ENCODE peak calls at places on chromosomes 5 and 9, in five cellular contexts. One of them, this sample, is unnamed.

GRCh38 chr5:136006164-136006563 is 22.6 kb upstream of the TGFBI start:
- DNase-seq in K562: no peak
- DNase-seq in HepG2: no peak
- DNase-seq in SK-N-SH: no peak
- DNase-seq in H1: no peak
- DNase-seq in this sample: no peak

GRCh38 chr5:180352116-180352975 is 790 bp downstream of the GFPT2 start:
- DNase-seq in K562: no peak
- DNase-seq in HepG2: no peak
- DNase-seq in H1: no peak
- DNase-seq in SK-N-SH: peak; percentile 70
- DNase-seq in this sample: no peak

GRCh38 chr5:176675676-176676360 is 28.5 kb downstream of the TSPAN17 start:
- DNase-seq in K562: peak; percentile 67
- DNase-seq in SK-N-SH: no peak
- DNase-seq in H1: no peak
- DNase-seq in HepG2: peak; percentile 42
- DNase-seq in this sample: no peak

GRCh38 chr9:129027685-129028191 is 393 bp downstream of the SH3GLB2 start:
- DNase-seq in H1: no peak
- DNase-seq in SK-N-SH: no peak
- DNase-seq in HepG2: peak; percentile 24
- DNase-seq in K562: peak; percentile 63
- DNase-seq in this sample: no peak

GRCh38 chr5:10214036-10214435 is 35.7 kb downstream of the ATPSCKMT start:
- DNase-seq in K562: no peak
- DNase-seq in HepG2: no peak
- DNase-seq in SK-N-SH: no peak
- DNase-seq in H1: no peak
- DNase-seq in this sample: no peak

GRCh38 chr5:128920345-128921215 is 44.7 kb upstream of the SLC27A6 start:
- DNase-seq in H1: no peak
- DNase-seq in HepG2: no peak
- DNase-seq in SK-N-SH: no peak
- DNase-seq in K562: no peak
- DNase-seq in this sample: no peak

GRCh38 chr5:96870094-96871021 is 5.9 kb upstream of the ERAP2 start:
- DNase-seq in K562: no peak
- DNase-seq in HepG2: no peak
- DNase-seq in H1: no peak
- DNase-seq in SK-N-SH: no peak
- DNase-seq in this sample: no peak

GRCh38 chr5:176619203-176619568 is 9.2 kb upstream of the GPRIN1 start:
- DNase-seq in SK-N-SH: peak; percentile 98
- DNase-seq in K562: peak; percentile 98
- DNase-seq in HepG2: peak; percentile 56
- DNase-seq in H1: peak; percentile 86
- DNase-seq in this sample: no peak

GRCh38 chr5:14365831-14366435 is 215.7 kb upstream of the OTULINL start:
- DNase-seq in HepG2: no peak
- DNase-seq in SK-N-SH: no peak
- DNase-seq in H1: no peak
- DNase-seq in K562: no peak
- DNase-seq in this sample: no peak

GRCh38 chr9:101601904-101602765 is 7.4 kb upstream of the PPP3R2 start:
- DNase-seq in SK-N-SH: peak; percentile 61
- DNase-seq in K562: peak; percentile 31
- DNase-seq in HepG2: peak; percentile 46
- DNase-seq in H1: no peak
- DNase-seq in this sample: no peak

GRCh38 chr5:128225245-128226030 is 141.9 kb downstream of the SLC12A2 start:
- DNase-seq in K562: no peak
- DNase-seq in SK-N-SH: no peak
- DNase-seq in HepG2: no peak
- DNase-seq in H1: no peak
- DNase-seq in this sample: no peak

GRCh38 chr9:4301971-4302427 is 2.1 kb upstream of the GLIS3 start:
- DNase-seq in H1: no peak
- DNase-seq in HepG2: no peak
- DNase-seq in K562: no peak
- DNase-seq in SK-N-SH: no peak
- DNase-seq in this sample: no peak

GRCh38 chr5:143606043-143606752 is 202.7 kb upstream of the NR3C1 start:
- DNase-seq in SK-N-SH: no peak
- DNase-seq in HepG2: no peak
- DNase-seq in H1: no peak
- DNase-seq in K562: no peak
- DNase-seq in this sample: peak; percentile 73

GRCh38 chr9:107155244-107155817 is 127.7 kb upstream of the RAD23B start:
- DNase-seq in HepG2: no peak
- DNase-seq in K562: no peak
- DNase-seq in SK-N-SH: no peak
- DNase-seq in H1: no peak
- DNase-seq in this sample: no peak

GRCh38 chr5:176700239-176700847 is 53.1 kb downstream of the TSPAN17 start:
- DNase-seq in SK-N-SH: peak; percentile 85
- DNase-seq in H1: peak; percentile 47
- DNase-seq in HepG2: no peak
- DNase-seq in K562: peak; percentile 52
- DNase-seq in this sample: no peak

GRCh38 chr5:148984333-148984732 is 78.5 kb downstream of the SH3TC2 start:
- DNase-seq in HepG2: no peak
- DNase-seq in K562: no peak
- DNase-seq in SK-N-SH: no peak
- DNase-seq in H1: no peak
- DNase-seq in this sample: no peak

GRCh38 chr5:66881475-66882161 is 285.4 kb downstream of the MAST4 start:
- DNase-seq in H1: no peak
- DNase-seq in K562: no peak
- DNase-seq in HepG2: no peak
- DNase-seq in SK-N-SH: no peak
- DNase-seq in this sample: no peak

GRCh38 chr9:128206484-128206883 is 3.3 kb downstream of the DNM1 start:
- DNase-seq in K562: no peak
- DNase-seq in SK-N-SH: no peak
- DNase-seq in HepG2: no peak
- DNase-seq in H1: no peak
- DNase-seq in this sample: no peak

GRCh38 chr5:127418378-127418777 is 99.1 kb upstream of the PRRC1 start:
- DNase-seq in SK-N-SH: no peak
- DNase-seq in K562: no peak
- DNase-seq in HepG2: no peak
- DNase-seq in H1: no peak
- DNase-seq in this sample: no peak

GRCh38 chr5:89313804-89314588 is 431.0 kb upstream of the MEF2C start:
- DNase-seq in SK-N-SH: no peak
- DNase-seq in K562: peak; percentile 15
- DNase-seq in H1: no peak
- DNase-seq in HepG2: no peak
- DNase-seq in this sample: peak; percentile 99

GRCh38 chr5:152942633-152943336 is 537.7 kb upstream of the NMUR2 start:
- DNase-seq in SK-N-SH: no peak
- DNase-seq in H1: no peak
- DNase-seq in K562: no peak
- DNase-seq in HepG2: no peak
- DNase-seq in this sample: no peak

GRCh38 chr9:2024888-2025781 is 10.0 kb downstream of the SMARCA2 start:
- DNase-seq in K562: no peak
- DNase-seq in HepG2: no peak
- DNase-seq in SK-N-SH: no peak
- DNase-seq in H1: no peak
- DNase-seq in this sample: no peak

GRCh38 chr9:125428060-125428481 is 166.4 kb downstream of the GAPVD1 start:
- DNase-seq in H1: no peak
- DNase-seq in HepG2: no peak
- DNase-seq in K562: peak; percentile 92
- DNase-seq in SK-N-SH: peak; percentile 49
- DNase-seq in this sample: no peak

GRCh38 chr9:24342457-24342856 is 203.2 kb downstream of the IZUMO3 start:
- DNase-seq in K562: no peak
- DNase-seq in H1: no peak
- DNase-seq in SK-N-SH: no peak
- DNase-seq in HepG2: no peak
- DNase-seq in this sample: no peak

GRCh38 chr9:117763314-117763713 is 59.1 kb downstream of the TLR4 start:
- DNase-seq in K562: no peak
- DNase-seq in H1: no peak
- DNase-seq in SK-N-SH: no peak
- DNase-seq in HepG2: no peak
- DNase-seq in this sample: no peak

GRCh38 chr5:69030663-69031062 is 63.2 kb upstream of the SLC30A5 start:
- DNase-seq in H1: no peak
- DNase-seq in SK-N-SH: peak; percentile 54
- DNase-seq in K562: no peak
- DNase-seq in HepG2: no peak
- DNase-seq in this sample: no peak

GRCh38 chr9:11312976-11313375 is 700.2 kb upstream of the PTPRD start:
- DNase-seq in K562: no peak
- DNase-seq in H1: no peak
- DNase-seq in SK-N-SH: no peak
- DNase-seq in HepG2: no peak
- DNase-seq in this sample: no peak

GRCh38 chr9:132025766-132026165 is 53.9 kb downstream of the MED27 start:
- DNase-seq in SK-N-SH: no peak
- DNase-seq in K562: no peak
- DNase-seq in HepG2: no peak
- DNase-seq in H1: no peak
- DNase-seq in this sample: no peak

DNA sequence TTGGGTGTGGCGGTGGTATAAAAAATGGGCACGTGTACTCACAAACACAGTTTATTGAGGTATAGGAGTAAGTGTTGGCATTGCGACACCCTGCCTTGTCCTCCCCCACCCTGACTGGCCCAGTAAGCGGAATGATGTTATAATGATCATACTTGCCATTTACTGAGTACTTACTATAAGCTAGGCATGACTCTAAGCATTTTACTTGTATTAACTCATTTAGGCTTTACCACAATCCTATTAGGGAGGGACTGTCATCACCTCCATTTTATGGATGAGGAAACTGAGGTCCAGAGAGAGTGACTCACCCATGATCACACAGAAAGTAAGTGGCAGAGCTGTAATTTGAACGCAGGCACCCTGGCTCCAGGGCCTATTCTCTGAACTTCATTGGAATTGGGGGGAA is 2.3 kb downstream of the SMIM3 start:
- DNase-seq in SK-N-SH: no peak
- DNase-seq in K562: no peak
- DNase-seq in H1: no peak
- DNase-seq in HepG2: no peak
- DNase-seq in this sample: no peak
- H3K4me3 ChIP-seq in SK-N-SH: peak overlapping the region; percentile 85
- H3K4me3 ChIP-seq in K562: no peak overlapping the region
- H3K4me3 ChIP-seq in H1: no peak overlapping the region
- H3K4me3 ChIP-seq in HepG2: peak overlapping the region; percentile 90
- H3K4me3 ChIP-seq in this sample: peak overlapping the region; percentile 77

DNA sequence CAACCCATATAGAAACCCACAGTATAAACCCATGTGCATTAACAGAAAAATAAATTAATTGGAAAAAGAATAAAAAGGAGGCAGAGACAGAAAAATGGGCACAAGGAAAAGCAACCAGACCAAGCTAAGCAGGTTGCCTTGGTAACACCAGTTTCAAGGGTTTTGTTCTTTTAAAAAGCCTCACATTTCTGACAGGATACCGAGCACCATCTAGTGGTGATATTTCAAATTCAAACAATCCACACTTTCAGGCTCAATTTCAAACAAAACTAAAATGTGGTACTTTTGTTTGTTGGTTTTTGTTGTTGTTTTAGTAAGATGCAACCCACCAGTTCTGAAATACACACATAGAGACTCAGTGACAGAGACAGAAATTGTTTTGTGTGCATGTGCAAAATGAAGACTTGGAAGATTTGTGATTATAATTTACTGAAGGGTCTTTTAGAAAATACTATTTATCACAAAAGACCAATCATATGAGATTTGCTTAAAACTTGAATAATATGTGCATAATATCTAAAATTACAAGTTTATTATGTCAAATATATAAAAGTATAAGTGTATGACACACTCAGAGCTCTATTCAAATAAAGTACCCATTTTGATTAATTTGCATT is 318.2 kb downstream of the SLCO4C1 start:
- DNase-seq in K562: peak; percentile 43
- DNase-seq in H1: no peak
- DNase-seq in SK-N-SH: peak; percentile 54
- DNase-seq in HepG2: peak; percentile 49
- DNase-seq in this sample: peak; percentile 9
- TF ChIP-seq TAF1 in K562: no peak
- TF ChIP-seq TAF1 in H1: no peak
- TF ChIP-seq TAF1 in SK-N-SH: no peak
- TF ChIP-seq TAF1 in HepG2: no peak
- TF ChIP-seq TAF1 in this sample: no peak

DNA sequence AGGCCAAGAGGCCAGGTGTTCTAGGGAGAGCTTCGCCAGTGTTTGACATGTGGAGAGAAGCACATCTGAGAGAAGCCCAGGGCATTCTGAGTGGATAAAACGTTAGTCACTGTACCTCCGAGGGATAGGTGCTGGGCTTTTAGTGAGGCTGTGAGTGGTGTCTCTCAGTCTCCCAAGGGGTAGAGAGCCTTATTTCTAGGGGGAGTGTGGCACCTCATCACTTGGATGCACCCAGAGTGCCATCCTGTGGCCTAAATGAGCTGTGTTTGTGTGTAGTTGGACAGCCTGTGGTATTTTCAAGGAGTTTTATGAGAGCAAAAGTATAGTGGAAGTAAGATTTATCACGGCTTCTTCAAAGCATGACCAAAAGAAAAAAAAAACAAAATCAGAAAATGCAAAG is 1046.9 kb upstream of the WWC1 start:
- DNase-seq in K562: no peak
- DNase-seq in H1: peak; percentile 34
- DNase-seq in HepG2: no peak
- DNase-seq in SK-N-SH: peak; percentile 22
- DNase-seq in this sample: no peak
- H3K4me3 ChIP-seq in K562: no peak overlapping the region
- H3K4me3 ChIP-seq in H1: no peak overlapping the region
- H3K4me3 ChIP-seq in HepG2: no peak overlapping the region
- H3K4me3 ChIP-seq in SK-N-SH: peak overlapping the region; percentile 25
- H3K4me3 ChIP-seq in this sample: no peak overlapping the region

GRCh38 chr5:168192120-168192519 is 99.3 kb upstream of the WWC1 start:
- DNase-seq in SK-N-SH: no peak
- DNase-seq in HepG2: no peak
- DNase-seq in H1: no peak
- DNase-seq in K562: no peak
- DNase-seq in this sample: no peak

GRCh38 chr5:168198359-168198758 is 93.1 kb upstream of the WWC1 start:
- DNase-seq in K562: no peak
- DNase-seq in SK-N-SH: no peak
- DNase-seq in HepG2: no peak
- DNase-seq in H1: no peak
- DNase-seq in this sample: no peak

GRCh38 chr5:168193518-168194240 is 97.8 kb upstream of the WWC1 start:
- DNase-seq in SK-N-SH: no peak
- DNase-seq in HepG2: no peak
- DNase-seq in K562: no peak
- DNase-seq in H1: no peak
- DNase-seq in this sample: no peak

DNA sequence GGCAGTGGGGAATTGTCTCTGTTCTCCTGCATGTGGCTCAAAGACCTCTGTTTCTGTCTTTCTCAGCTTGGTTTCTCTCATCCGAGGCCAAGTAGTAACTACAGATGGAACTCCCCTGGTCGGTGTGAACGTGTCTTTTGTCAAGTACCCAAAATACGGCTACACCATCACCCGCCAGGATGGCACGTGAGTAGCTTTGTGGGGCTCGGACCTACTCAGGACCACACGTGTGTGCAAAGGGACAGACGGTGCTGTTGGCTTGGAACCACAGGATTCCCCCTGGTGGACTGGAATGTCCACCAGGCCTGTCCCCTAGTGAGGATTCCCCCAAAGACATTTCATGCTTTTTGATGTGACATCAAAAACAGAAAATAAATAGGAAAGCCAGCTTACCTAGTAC is 96.3 kb upstream of the WWC1 start:
- DNase-seq in HepG2: no peak
- DNase-seq in H1: no peak
- DNase-seq in SK-N-SH: no peak
- DNase-seq in K562: no peak
- DNase-seq in this sample: no peak
- TF ChIP-seq TAF1 in HepG2: no peak
- TF ChIP-seq TAF1 in H1: no peak
- TF ChIP-seq TAF1 in SK-N-SH: no peak
- TF ChIP-seq TAF1 in K562: no peak
- TF ChIP-seq TAF1 in this sample: no peak